ENCODE peak calls at places on chromosomes 1 and 21, in eight cellular contexts. V is spleen, I is breast epithelium, L is suprapubic skin, U is stomach, F is transverse colon, B is sigmoid colon, W is endothelial cell of umbilical vein. R is an unnamed sample.

GRCh38 chr1:19756480-19756879 is 43.2 kb downstream of the TMCO4 start:
- DNase-seq in B (no peak), F (no peak), U (no peak), V (no peak), W (no peak), I (no peak), L (no peak), R (no peak)

GRCh38 chr21:18384771-18385170 is 18.8 kb downstream of the TMPRSS15 start:
- DNase-seq in L (no peak), F (no peak), U (no peak), V (no peak), W (peak; percentile 1), I (no peak), B (no peak), R (no peak)

GRCh38 chr1:232805269-232806070 is at the start of gene MAP10:
- DNase-seq in W (peak; percentile 77), V (peak; percentile 94), I (peak; percentile 21), U (peak; percentile 66), F (peak; percentile 76), L (peak; percentile 83), B (peak; percentile 82), R (peak; percentile 73)

GRCh38 chr1:119141020-119141424 is 569 bp upstream of the WARS2 start:
- DNase-seq in B (peak; percentile 67), F (peak; percentile 31), V (peak; percentile 85), I (peak; percentile 20), U (no peak), L (no peak), W (peak; percentile 20), R (peak; percentile 11)

GRCh38 chr1:207853372-207853757 is 57.6 kb downstream of the CD34 start:
- DNase-seq in I (no peak), W (peak; percentile 42), U (no peak), F (no peak), B (no peak), V (no peak), L (no peak), R (no peak)

GRCh38 chr1:37486680-37487618 is 12.6 kb downstream of the ZC3H12A start:
- DNase-seq in V (peak; percentile 93), I (peak; percentile 65), L (peak; percentile 92), W (peak; percentile 74), F (peak; percentile 81), U (peak; percentile 85), B (peak; percentile 90), R (peak; percentile 86)

GRCh38 chr1:67748630-67749029 is 63.6 kb downstream of the GADD45A start:
- DNase-seq in W (peak; percentile 73), I (no peak), B (no peak), U (no peak), L (no peak), F (no peak), V (no peak), R (no peak)

GRCh38 chr1:117573386-117574040 is 32.3 kb upstream of the TENT5C start:
- DNase-seq in W (no peak), L (peak; percentile 37), V (no peak), F (peak; percentile 8), I (no peak), B (no peak), U (no peak), R (no peak)

GRCh38 chr1:81808760-81809159 is 8.0 kb downstream of the ADGRL2 start:
- DNase-seq in V (no peak), L (no peak), F (no peak), W (no peak), B (no peak), I (no peak), U (no peak), R (no peak)

GRCh38 chr21:42281196-42281680 is 34.0 kb downstream of the TFF3 start:
- DNase-seq in B (no peak), F (no peak), I (no peak), V (no peak), L (no peak), W (no peak), U (no peak), R (no peak)

GRCh38 chr1:16978589-16979474 is 1.6 kb downstream of the MFAP2 start:
- DNase-seq in F (peak; percentile 29), L (no peak), I (peak; percentile 77), B (peak; percentile 92), V (no peak), U (no peak), W (peak; percentile 61), R (peak; percentile 84)

GRCh38 chr1:80248886-80249285 is 1242.4 kb upstream of the ADGRL4 start:
- DNase-seq in L (no peak), V (no peak), W (no peak), F (no peak), I (no peak), B (no peak), U (no peak), R (no peak)

GRCh38 chr1:103461171-103462105 is 64.1 kb upstream of the RNPC3 start:
- DNase-seq in I (no peak), F (no peak), V (no peak), B (no peak), L (no peak), W (peak; percentile 18), U (no peak), R (no peak)

GRCh38 chr1:29592731-29593130 is 356.4 kb downstream of the PTPRU start:
- DNase-seq in F (no peak), W (no peak), B (no peak), L (no peak), U (no peak), I (no peak), V (no peak), R (no peak)

GRCh38 chr1:184276416-184276815 is 110.4 kb upstream of the C1orf21 start:
- DNase-seq in U (no peak), V (no peak), W (no peak), B (no peak), I (no peak), L (no peak), F (no peak), R (no peak)

GRCh38 chr21:39385299-39386145 is 36.6 kb upstream of the HMGN1 start:
- DNase-seq in B (peak; percentile 93), U (peak; percentile 92), L (peak; percentile 88), I (peak; percentile 66), F (peak; percentile 90), W (peak; percentile 77), V (peak; percentile 94), R (peak; percentile 73)

GRCh38 chr1:245831518-245831917 is 675.6 kb downstream of the SMYD3 start:
- DNase-seq in L (no peak), U (no peak), B (no peak), W (no peak), F (no peak), V (no peak), I (no peak), R (no peak)

GRCh38 chr1:9558271-9558945 is 19.1 kb downstream of the SLC25A33 start:
- DNase-seq in I (no peak), U (no peak), V (no peak), B (peak; percentile 62), F (no peak), W (no peak), L (no peak), R (no peak)

GRCh38 chr1:172895050-172895460 is 155.7 kb downstream of the TNFSF18 start:
- DNase-seq in F (no peak), B (no peak), L (no peak), U (no peak), W (peak; percentile 85), V (no peak), I (no peak), R (no peak)

GRCh38 chr1:55321947-55322346 is 106.8 kb upstream of the USP24 start:
- DNase-seq in W (peak; percentile 59), F (no peak), U (no peak), L (no peak), B (no peak), I (no peak), V (no peak), R (no peak)

DNA sequence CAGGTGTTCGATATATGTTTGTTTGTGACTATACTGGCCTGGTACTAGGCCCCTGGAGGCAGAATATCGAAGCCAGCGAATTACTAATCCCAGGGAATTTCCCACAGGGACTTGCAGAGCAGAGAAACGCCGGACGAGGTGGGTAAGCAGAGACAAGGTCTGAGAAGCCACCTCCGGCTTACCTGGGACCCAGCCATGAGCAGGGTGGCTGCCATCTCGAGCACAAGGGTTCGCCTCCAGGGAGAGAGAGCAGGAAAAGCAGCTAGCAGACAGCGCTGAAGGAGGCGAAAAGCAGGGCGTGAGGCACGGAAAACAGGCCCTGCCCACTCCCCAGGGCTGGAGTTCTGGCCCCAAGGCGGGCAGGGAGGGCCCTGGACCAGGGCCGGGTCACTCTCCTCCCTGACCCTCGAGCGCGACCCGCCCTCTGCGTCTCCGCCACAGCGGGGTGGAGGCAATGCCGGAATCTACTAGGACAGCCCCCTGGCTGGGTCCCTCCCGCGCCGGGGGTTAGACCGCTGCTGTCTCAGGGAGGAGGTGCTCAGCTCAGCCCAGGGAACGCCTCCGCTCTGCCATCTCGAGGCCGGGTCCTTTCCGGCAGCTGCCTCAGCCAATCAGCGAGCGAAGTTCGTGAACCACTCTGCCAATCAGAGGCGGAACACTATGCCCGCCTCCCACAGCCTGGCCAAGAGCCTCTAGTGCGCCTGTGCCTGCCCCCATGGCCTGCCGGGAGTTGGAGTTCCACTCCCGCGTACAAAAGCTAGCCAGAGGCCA is 1.7 kb downstream of the ZNF436 start:
- DNase-seq in L (peak; percentile 100), I (peak; percentile 99), W (peak; percentile 99), U (peak; percentile 98), B (peak; percentile 99), V (peak; percentile 99), F (peak; percentile 99), R (peak; percentile 95)
- TF ChIP-seq POLR2A in L (peak; percentile 49), I (peak; percentile 59), W (no peak), U (no peak), B (peak; percentile 44), V (peak; percentile 64), F (peak; percentile 89), R (peak; percentile 29)

GRCh38 chr1:161772397-161772796 is 6.3 kb downstream of the ATF6 start:
- DNase-seq in W (peak; percentile 73), B (no peak), L (no peak), I (no peak), V (no peak), U (no peak), F (no peak), R (no peak)
- H3K4me1 ChIP-seq in W (peaks cover 43% of the 10 kb centered on the region), B (peaks cover 37% of the 10 kb centered on the region), L (peaks cover 31% of the 10 kb centered on the region), I (no peaks in the 10 kb centered on the region), V (peaks cover 96% of the 10 kb centered on the region), U (peaks cover 73% of the 10 kb centered on the region), F (peaks cover 9% of the 10 kb centered on the region), R (peaks cover 56% of the 10 kb centered on the region)

GRCh38 chr1:155529929-155530328 is 32.7 kb downstream of the ASH1L start:
- DNase-seq in B (no peak), W (no peak), L (no peak), V (no peak), F (no peak), I (no peak), U (no peak), R (no peak)
- TF ChIP-seq POLR2AphosphoS5 in B (no peak), W (no peak), L (no peak), V (no peak), F (no peak), I (no peak), U (no peak), R (no peak)

DNA sequence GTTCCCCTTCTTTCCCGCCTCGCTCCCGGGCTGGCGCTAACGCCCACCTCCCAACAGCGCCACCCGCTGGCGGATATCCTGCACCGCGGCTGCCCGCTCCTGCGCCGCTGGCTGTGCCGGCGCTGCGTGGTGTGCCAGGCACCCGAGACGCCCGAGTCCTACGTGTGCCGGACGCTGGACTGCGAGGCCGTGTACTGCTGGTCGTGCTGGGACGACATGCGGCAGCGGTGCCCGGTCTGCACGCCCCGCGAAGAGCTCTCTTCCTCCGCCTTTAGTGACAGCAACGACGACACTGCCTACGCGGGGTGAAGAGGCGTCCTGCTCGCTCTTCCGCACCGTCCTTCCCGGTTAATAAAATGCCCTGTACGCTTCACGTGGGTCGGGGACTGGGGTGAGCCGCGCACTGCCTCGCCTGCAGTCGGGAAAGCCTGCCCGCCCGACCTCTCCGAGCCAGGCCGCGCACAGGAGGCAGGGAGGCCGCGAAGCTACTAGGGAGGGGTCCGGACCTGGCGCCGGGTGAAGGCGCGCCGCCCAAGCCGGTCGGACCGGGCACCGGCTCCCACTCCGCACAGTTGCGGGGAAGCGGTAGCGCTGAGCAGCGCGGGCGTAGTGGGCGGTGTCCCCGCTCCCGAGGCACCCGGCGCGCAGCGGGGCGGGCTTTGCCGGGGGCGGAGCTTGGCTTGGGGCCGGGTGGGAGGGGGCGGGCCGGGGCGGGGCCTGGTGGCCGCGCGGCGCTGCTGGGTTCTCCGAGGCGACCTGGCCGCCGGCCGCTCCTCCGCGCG is at the start of gene ADAM15:
- DNase-seq in B (peak; percentile 93), V (peak; percentile 96), U (peak; percentile 91), I (peak; percentile 70), F (peak; percentile 92), L (peak; percentile 91), W (peak; percentile 81), R (peak; percentile 97)
- TF ChIP-seq POLR2A in B (peak; percentile 62), V (no peak), U (no peak), I (no peak), F (peak; percentile 76), L (no peak), W (no peak), R (no peak)

R was measured in upper lobe of left lung.